ENCODE peak calls at places on chromosomes 12 and 14, in ten cellular contexts. Y, H, I, O, C, A, J, G, N and L are unnamed samples.

GRCh38 chr12:95173392-95174251 is 43.6 kb downstream of the FGD6 start:
- DNase-seq in Y (no peak), H (no peak), I (no peak), O (no peak), C (no peak), A (no peak), J (no peak), G (no peak), N (peak; percentile 91), L (peak; percentile 93)

GRCh38 chr12:83017001-83017400 is 330.3 kb downstream of the TMTC2 start:
- DNase-seq in Y (no peak), H (no peak), I (no peak), O (no peak), C (no peak), A (no peak), J (no peak), G (no peak), N (no peak), L (no peak)

GRCh38 chr12:94601972-94602517 is 48.3 kb downstream of the TMCC3 start:
- DNase-seq in Y (no peak), H (no peak), I (no peak), O (no peak), C (no peak), A (no peak), J (no peak), G (no peak), N (no peak), L (no peak)

GRCh38 chr12:68455676-68456345 is 123.6 kb upstream of the MDM1 start:
- DNase-seq in Y (no peak), H (no peak), I (no peak), O (peak; percentile 27), C (no peak), A (no peak), J (no peak), G (no peak), N (no peak), L (no peak)

GRCh38 chr12:116863275-116863767 is 17.9 kb downstream of the HRK start:
- DNase-seq in Y (no peak), H (no peak), I (no peak), O (no peak), C (no peak), A (peak; percentile 81), J (no peak), G (peak; percentile 74), N (peak; percentile 43), L (peak; percentile 28)

GRCh38 chr12:96421014-96421413 is 20.8 kb upstream of the CDK17 start:
- DNase-seq in Y (no peak), H (no peak), I (no peak), O (no peak), C (no peak), A (no peak), J (no peak), G (no peak), N (peak; percentile 38), L (no peak)

GRCh38 chr12:54017845-54018607 is 9.2 kb downstream of the HOXC8 start:
- DNase-seq in Y (peak; percentile 82), H (peak; percentile 94), I (peak; percentile 62), O (peak; percentile 75), C (no peak), A (peak; percentile 87), J (peak; percentile 24), G (peak; percentile 96), N (peak; percentile 98), L (peak; percentile 62)

GRCh38 chr14:67636361-67636919 is 16.7 kb downstream of the ARG2 start:
- DNase-seq in Y (peak; percentile 18), H (no peak), I (no peak), O (no peak), C (no peak), A (no peak), J (no peak), G (no peak), N (no peak), L (peak; percentile 25)

GRCh38 chr12:74963867-74964331 is 245.7 kb downstream of the KCNC2 start:
- DNase-seq in Y (no peak), H (no peak), I (no peak), O (no peak), C (no peak), A (no peak), J (no peak), G (no peak), N (no peak), L (no peak)

GRCh38 chr12:110102255-110102654 is 21.9 kb upstream of the IFT81 start:
- DNase-seq in Y (peak; percentile 27), H (no peak), I (no peak), O (peak; percentile 35), C (no peak), A (peak; percentile 91), J (no peak), G (peak; percentile 90), N (peak; percentile 78), L (peak; percentile 56)

GRCh38 chr14:99549684-99550083 is 54.3 kb downstream of the CCDC85C start:
- DNase-seq in Y (peak; percentile 81), H (no peak), I (no peak), O (no peak), C (no peak), A (no peak), J (no peak), G (no peak), N (no peak), L (no peak)

GRCh38 chr14:65357091-65357490 is 55.4 kb upstream of the FUT8 start:
- DNase-seq in Y (no peak), H (no peak), I (no peak), O (no peak), C (no peak), A (peak; percentile 59), J (no peak), G (no peak), N (peak; percentile 19), L (no peak)

GRCh38 chr12:105803292-105803691 is 335.5 kb downstream of the NUAK1 start:
- DNase-seq in Y (no peak), H (no peak), I (no peak), O (no peak), C (no peak), A (no peak), J (no peak), G (no peak), N (no peak), L (no peak)

GRCh38 chr12:9931245-9931644 is 925 bp downstream of the CLEC2A start:
- DNase-seq in Y (no peak), H (no peak), I (no peak), O (no peak), C (no peak), A (no peak), J (no peak), G (no peak), N (no peak), L (no peak)

GRCh38 chr14:65849096-65849495 is 436.6 kb downstream of the FUT8 start:
- DNase-seq in Y (no peak), H (no peak), I (no peak), O (no peak), C (no peak), A (no peak), J (no peak), G (no peak), N (no peak), L (no peak)

GRCh38 chr14:23433457-23433856 is 2.0 kb downstream of the MYH7 start:
- DNase-seq in Y (no peak), H (peak; percentile 6), I (no peak), O (no peak), C (no peak), A (no peak), J (no peak), G (peak; percentile 72), N (no peak), L (no peak)

GRCh38 chr14:78764240-78764639 is 594.1 kb downstream of the NRXN3 start:
- DNase-seq in Y (no peak), H (no peak), I (no peak), O (no peak), C (no peak), A (peak; percentile 8), J (no peak), G (peak; percentile 6), N (peak; percentile 55), L (peak; percentile 3)

GRCh38 chr12:111377440-111377839 is 8.5 kb upstream of the PHETA1 start:
- DNase-seq in Y (no peak), H (no peak), I (no peak), O (no peak), C (no peak), A (no peak), J (no peak), G (no peak), N (no peak), L (no peak)

GRCh38 chr12:116958402-116959197 is 47.9 kb downstream of the FBXW8 start:
- DNase-seq in Y (no peak), H (no peak), I (no peak), O (no peak), C (no peak), A (no peak), J (no peak), G (no peak), N (peak; percentile 36), L (peak; percentile 23)

GRCh38 chr12:51635371-51635770 is 44.3 kb downstream of the SCN8A start:
- DNase-seq in Y (no peak), H (no peak), I (no peak), O (no peak), C (no peak), A (no peak), J (no peak), G (no peak), N (no peak), L (no peak)

GRCh38 chr12:68109444-68110217 is 49.9 kb downstream of the IFNG start:
- DNase-seq in Y (no peak), H (no peak), I (no peak), O (no peak), C (no peak), A (no peak), J (no peak), G (no peak), N (no peak), L (peak; percentile 3)

GRCh38 chr12:40212566-40212965 is 12.2 kb upstream of the LRRK2 start:
- DNase-seq in Y (no peak), H (no peak), I (no peak), O (no peak), C (no peak), A (no peak), J (no peak), G (no peak), N (no peak), L (no peak)